ENCODE peak calls at places on chromosome 22, in six cellular contexts. L, S, E, Q, P and U are unnamed samples.

GRCh38 chr22:25700996-25701815 is 40.8 kb upstream of the MYO18B start:
- DNase-seq in E (no peak), S (peak), L (no peak), P (no peak), Q (no peak), U (peak)

GRCh38 chr22:49656291-49656851 is 171.3 kb downstream of the BRD1 start:
- DNase-seq in Q (no peak), P (no peak), S (no peak), L (no peak), E (no peak), U (no peak)

GRCh38 chr22:46595545-46595944 is 24.6 kb upstream of the GRAMD4 start:
- DNase-seq in E (no peak), L (no peak), P (no peak), S (no peak), Q (no peak), U (no peak)

GRCh38 chr22:48204296-48204695 is 1441.8 kb downstream of the TBC1D22A start:
- DNase-seq in S (no peak), L (no peak), Q (no peak), P (no peak), E (no peak), U (no peak)

GRCh38 chr22:25282346-25282670 is 62.9 kb downstream of the CRYBB2 start:
- DNase-seq in S (no peak), Q (no peak), P (no peak), L (no peak), E (no peak), U (no peak)

GRCh38 chr22:17578129-17578754 is 14.9 kb downstream of the SLC25A18 start:
- DNase-seq in Q (no peak), E (no peak), S (peak), P (no peak), L (no peak), U (no peak)

GRCh38 chr22:36368359-36368983 is 19.3 kb downstream of the MYH9 start:
- DNase-seq in P (no peak), Q (no peak), L (peak), E (peak), S (peak), U (no peak)

GRCh38 chr22:36306227-36306626 is 53.3 kb downstream of the APOL1 start:
- DNase-seq in Q (no peak), P (no peak), E (no peak), L (no peak), S (no peak), U (no peak)

GRCh38 chr22:49047461-49047860 is 780.2 kb downstream of the BRD1 start:
- DNase-seq in E (no peak), L (no peak), P (no peak), S (no peak), Q (no peak), U (no peak)

GRCh38 chr22:21937041-21937820 is 15.4 kb downstream of the PPM1F start:
- DNase-seq in Q (no peak), L (no peak), S (peak), E (no peak), P (no peak), U (no peak)

GRCh38 chr22:48945621-48946458 is 881.8 kb downstream of the BRD1 start:
- DNase-seq in E (no peak), S (no peak), P (no peak), L (no peak), Q (no peak), U (no peak)

GRCh38 chr22:19826619-19826950 is 28.1 kb downstream of the GNB1L start:
- DNase-seq in L (no peak), Q (no peak), P (no peak), S (no peak), E (no peak), U (no peak)

GRCh38 chr22:20207277-20208025 is 56.6 kb upstream of the CCDC188 start:
- DNase-seq in L (no peak), E (no peak), S (no peak), P (no peak), Q (no peak), U (no peak)

GRCh38 chr22:41983516-41983915 is 14.3 kb downstream of the SEPTIN3 start:
- DNase-seq in S (peak), P (no peak), E (no peak), L (no peak), Q (no peak), U (no peak)

GRCh38 chr22:36191106-36191836 is 10.3 kb downstream of the APOL4 start:
- DNase-seq in L (no peak), Q (no peak), E (peak), P (no peak), S (peak), U (no peak)